ENCODE peak calls at places on chromosomes 6 and 20, in five cellular contexts. One of them, this sample, is unnamed.

GRCh38 chr20:10927011-10927583 is 253.3 kb upstream of the JAG1 start:
- DNase-seq in right atrium auricular region: no peak
- DNase-seq in psoas muscle: no peak
- DNase-seq in hepatocyte: no peak
- DNase-seq in ovary: no peak
- DNase-seq in this sample: no peak

GRCh38 chr6:34810936-34811632 is 19.2 kb downstream of the BLTP3A start:
- DNase-seq in psoas muscle: no peak
- DNase-seq in hepatocyte: peak; percentile 61
- DNase-seq in ovary: no peak
- DNase-seq in right atrium auricular region: no peak
- DNase-seq in this sample: peak; percentile 93

GRCh38 chr20:60223174-60223573 is 265.0 kb downstream of the CDH26 start:
- DNase-seq in psoas muscle: no peak
- DNase-seq in right atrium auricular region: no peak
- DNase-seq in hepatocyte: no peak
- DNase-seq in ovary: no peak
- DNase-seq in this sample: no peak

GRCh38 chr6:149217466-149217888 is 100.0 kb upstream of the TAB2 start:
- DNase-seq in psoas muscle: no peak
- DNase-seq in ovary: no peak
- DNase-seq in right atrium auricular region: no peak
- DNase-seq in hepatocyte: no peak
- DNase-seq in this sample: no peak

GRCh38 chr6:68958327-68958726 is 323.2 kb downstream of the ADGRB3 start:
- DNase-seq in right atrium auricular region: no peak
- DNase-seq in psoas muscle: no peak
- DNase-seq in ovary: no peak
- DNase-seq in hepatocyte: no peak
- DNase-seq in this sample: no peak

GRCh38 chr6:13404115-13404891 is 76.0 kb upstream of the TBC1D7 start:
- DNase-seq in hepatocyte: no peak
- DNase-seq in ovary: no peak
- DNase-seq in right atrium auricular region: no peak
- DNase-seq in psoas muscle: no peak
- DNase-seq in this sample: no peak

GRCh38 chr6:1002989-1003388 is 308.9 kb upstream of the FOXQ1 start:
- DNase-seq in hepatocyte: no peak
- DNase-seq in right atrium auricular region: no peak
- DNase-seq in ovary: no peak
- DNase-seq in psoas muscle: no peak
- DNase-seq in this sample: no peak

GRCh38 chr6:37036146-37036545 is 30.7 kb downstream of the FGD2 start:
- DNase-seq in right atrium auricular region: no peak
- DNase-seq in ovary: no peak
- DNase-seq in psoas muscle: no peak
- DNase-seq in hepatocyte: no peak
- DNase-seq in this sample: no peak

GRCh38 chr6:89729818-89730217 is 89.8 kb downstream of the MDN1 start:
- DNase-seq in right atrium auricular region: no peak
- DNase-seq in hepatocyte: no peak
- DNase-seq in ovary: no peak
- DNase-seq in psoas muscle: no peak
- DNase-seq in this sample: peak; percentile 6

GRCh38 chr20:37297066-37297736 is 7.7 kb downstream of the MANBAL start:
- DNase-seq in right atrium auricular region: no peak
- DNase-seq in hepatocyte: no peak
- DNase-seq in ovary: no peak
- DNase-seq in psoas muscle: no peak
- DNase-seq in this sample: no peak

GRCh38 chr6:46638650-46639049 is 14.0 kb downstream of the CYP39A1 start:
- DNase-seq in ovary: no peak
- DNase-seq in hepatocyte: no peak
- DNase-seq in psoas muscle: no peak
- DNase-seq in right atrium auricular region: no peak
- DNase-seq in this sample: no peak

GRCh38 chr6:167150815-167151557 is 6.8 kb downstream of the GPR31 start:
- DNase-seq in hepatocyte: no peak
- DNase-seq in psoas muscle: no peak
- DNase-seq in ovary: no peak
- DNase-seq in right atrium auricular region: no peak
- DNase-seq in this sample: no peak

GRCh38 chr6:163945813-163946212 is 531.3 kb downstream of the QKI start:
- DNase-seq in hepatocyte: no peak
- DNase-seq in right atrium auricular region: no peak
- DNase-seq in ovary: no peak
- DNase-seq in psoas muscle: no peak
- DNase-seq in this sample: no peak

GRCh38 chr6:43669050-43669921 is 18.3 kb downstream of the MRPS18A start:
- DNase-seq in psoas muscle: peak; percentile 82
- DNase-seq in right atrium auricular region: peak; percentile 87
- DNase-seq in ovary: peak; percentile 80
- DNase-seq in hepatocyte: peak; percentile 51
- DNase-seq in this sample: no peak

GRCh38 chr6:104281370-104281769 is 578.3 kb downstream of the HACE1 start:
- DNase-seq in right atrium auricular region: no peak
- DNase-seq in ovary: no peak
- DNase-seq in hepatocyte: no peak
- DNase-seq in psoas muscle: no peak
- DNase-seq in this sample: no peak

GRCh38 chr20:48623906-48624265 is 203.9 kb downstream of the PREX1 start:
- DNase-seq in psoas muscle: no peak
- DNase-seq in right atrium auricular region: no peak
- DNase-seq in hepatocyte: no peak
- DNase-seq in ovary: no peak
- DNase-seq in this sample: no peak

GRCh38 chr20:48622421-48622820 is 205.4 kb downstream of the PREX1 start:
- DNase-seq in right atrium auricular region: no peak
- DNase-seq in hepatocyte: no peak
- DNase-seq in ovary: peak; percentile 66
- DNase-seq in psoas muscle: no peak
- DNase-seq in this sample: no peak

GRCh38 chr20:48624315-48625020 is 203.3 kb downstream of the PREX1 start:
- DNase-seq in right atrium auricular region: no peak
- DNase-seq in psoas muscle: no peak
- DNase-seq in hepatocyte: no peak
- DNase-seq in ovary: no peak
- DNase-seq in this sample: no peak

GRCh38 chr20:48621256-48622078 is 206.3 kb downstream of the PREX1 start:
- DNase-seq in right atrium auricular region: no peak
- DNase-seq in hepatocyte: peak; percentile 42
- DNase-seq in psoas muscle: no peak
- DNase-seq in ovary: no peak
- DNase-seq in this sample: peak; percentile 37

GRCh38 chr20:48623176-48623905 is 204.5 kb downstream of the PREX1 start:
- DNase-seq in hepatocyte: no peak
- DNase-seq in right atrium auricular region: no peak
- DNase-seq in psoas muscle: no peak
- DNase-seq in ovary: no peak
- DNase-seq in this sample: no peak
- H3K4me1 ChIP-seq in hepatocyte: peaks cover 8% of the 10 kb centered on the region
- H3K4me1 ChIP-seq in right atrium auricular region: peaks cover 19% of the 10 kb centered on the region
- H3K4me1 ChIP-seq in psoas muscle: peaks cover 5% of the 10 kb centered on the region
- H3K4me1 ChIP-seq in ovary: peaks cover 14% of the 10 kb centered on the region
- H3K4me1 ChIP-seq in this sample: no peaks in the 10 kb centered on the region

DNA sequence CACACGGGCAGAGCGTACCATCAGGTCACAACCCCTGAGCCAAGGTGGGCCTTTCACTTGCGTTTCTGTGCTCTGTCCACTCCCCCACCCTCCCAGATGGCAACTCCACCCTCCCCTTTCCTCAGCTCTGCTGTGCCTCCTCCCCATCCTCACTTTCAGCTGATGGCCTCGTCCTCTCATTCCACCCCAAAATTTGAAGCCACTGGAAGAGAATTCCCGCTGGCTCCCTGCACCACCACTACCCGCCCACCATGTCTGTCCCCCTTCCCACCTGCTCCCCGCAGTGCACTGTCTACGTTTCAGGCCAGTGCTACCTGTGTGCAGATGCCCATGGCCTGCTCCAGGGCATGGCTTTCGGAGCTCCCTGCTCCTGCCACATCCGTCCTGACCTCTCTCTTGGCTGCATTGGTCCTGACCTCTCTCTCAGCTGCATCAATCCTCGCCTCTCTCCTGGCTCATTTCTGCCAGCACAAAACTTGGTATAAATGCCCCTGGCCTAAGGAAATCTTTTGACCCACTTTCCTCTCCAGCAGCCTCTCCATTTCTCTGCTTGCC is 24.0 kb downstream of the SYNJ2 start:
- DNase-seq in right atrium auricular region: no peak
- DNase-seq in psoas muscle: no peak
- DNase-seq in hepatocyte: no peak
- DNase-seq in ovary: no peak
- DNase-seq in this sample: no peak
- H3K4me1 ChIP-seq in right atrium auricular region: peaks cover 61% of the 10 kb centered on the region
- H3K4me1 ChIP-seq in psoas muscle: peaks cover 29% of the 10 kb centered on the region
- H3K4me1 ChIP-seq in hepatocyte: peaks cover 29% of the 10 kb centered on the region
- H3K4me1 ChIP-seq in ovary: peaks cover 28% of the 10 kb centered on the region
- H3K4me1 ChIP-seq in this sample: peaks cover 11% of the 10 kb centered on the region

DNA sequence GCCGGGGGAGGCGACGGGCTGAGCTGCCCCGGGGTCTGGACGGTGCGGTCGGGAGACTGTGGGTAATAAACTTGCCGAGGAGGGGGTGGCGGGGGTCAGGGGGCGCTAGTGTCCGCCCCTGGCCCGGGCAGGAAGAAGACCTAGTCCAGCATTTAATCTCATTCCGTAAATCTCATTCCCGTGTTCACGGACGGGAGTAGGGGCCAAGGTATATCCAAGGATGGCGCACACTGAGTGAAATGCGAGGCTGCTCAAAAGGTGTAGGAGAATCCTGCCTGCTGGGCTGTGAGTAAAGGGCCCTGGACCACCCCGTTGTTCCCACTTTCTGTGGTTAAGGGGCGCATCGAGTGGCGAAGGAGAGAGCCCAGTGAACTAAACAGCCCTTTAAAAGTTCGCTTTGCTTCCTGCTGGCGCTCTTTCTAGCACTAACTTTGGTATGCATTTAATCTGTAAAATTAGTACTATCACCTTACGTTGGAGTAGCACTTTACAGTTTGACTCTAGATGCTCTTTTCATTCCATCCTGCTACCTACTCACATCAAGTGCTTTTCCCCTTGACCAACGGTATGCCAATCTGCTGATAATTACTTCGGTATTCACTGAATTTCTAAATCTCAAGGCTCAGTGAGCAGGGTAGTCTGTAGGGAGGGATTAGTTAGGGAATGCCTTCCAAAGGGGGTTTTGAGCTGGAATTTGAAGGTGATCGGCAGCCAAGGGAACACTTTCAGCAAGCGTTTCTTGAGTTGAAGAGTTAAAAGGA is 730 bp downstream of the PARD6B start:
- DNase-seq in psoas muscle: no peak
- DNase-seq in ovary: peak; percentile 48
- DNase-seq in hepatocyte: no peak
- DNase-seq in right atrium auricular region: peak; percentile 55
- DNase-seq in this sample: peak; percentile 31
- H3K4me1 ChIP-seq in psoas muscle: peaks cover 9% of the 10 kb centered on the region
- H3K4me1 ChIP-seq in ovary: peaks cover 1% of the 10 kb centered on the region
- H3K4me1 ChIP-seq in hepatocyte: peaks cover 44% of the 10 kb centered on the region
- H3K4me1 ChIP-seq in right atrium auricular region: peaks cover 23% of the 10 kb centered on the region
- H3K4me1 ChIP-seq in this sample: no peaks in the 10 kb centered on the region

DNA sequence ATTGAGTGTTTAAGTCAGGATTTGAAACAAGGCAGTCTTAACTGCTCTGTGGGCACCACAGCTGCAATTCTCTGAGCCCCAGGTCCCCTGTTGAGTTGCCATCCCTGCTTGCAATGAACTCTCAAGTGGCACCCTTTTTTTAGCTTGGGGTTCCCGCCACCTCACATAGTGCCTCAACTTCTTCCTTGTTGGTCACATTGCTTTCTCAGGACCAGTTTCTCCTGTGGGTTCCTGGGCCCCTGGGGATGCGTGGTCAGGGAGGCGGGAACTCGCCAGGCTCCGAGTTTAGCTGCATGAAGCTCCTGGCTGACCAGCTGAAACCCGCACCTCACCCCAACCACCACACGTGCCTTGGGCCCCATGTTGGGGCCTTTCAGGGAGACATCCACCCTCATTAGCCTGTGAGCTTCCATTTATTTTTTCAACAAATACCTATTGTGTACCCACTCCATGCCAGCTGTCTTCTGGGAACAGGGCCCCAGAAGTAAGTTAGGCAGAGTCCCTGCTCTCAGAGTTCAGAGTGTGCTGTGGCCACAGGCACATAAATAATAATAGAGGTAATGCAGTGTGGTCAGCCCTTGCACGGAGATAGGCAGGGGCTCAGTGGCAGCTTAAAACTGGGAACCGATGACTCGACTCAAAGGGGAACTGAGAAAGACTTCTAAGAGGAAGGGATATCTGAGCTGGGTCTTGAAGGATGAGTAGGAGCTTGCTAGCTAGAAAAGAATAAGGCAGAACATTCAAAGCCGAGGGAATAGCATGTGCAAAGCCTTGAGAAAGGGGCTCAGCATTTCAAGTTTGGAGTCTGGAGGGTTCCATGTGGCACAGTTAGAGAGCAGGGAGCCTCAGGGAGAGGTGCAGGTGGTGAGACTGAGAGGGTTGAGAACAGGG is 33.9 kb upstream of the FAM83D start:
- DNase-seq in psoas muscle: no peak
- DNase-seq in ovary: no peak
- DNase-seq in hepatocyte: no peak
- DNase-seq in right atrium auricular region: no peak
- DNase-seq in this sample: no peak
- H3K4me1 ChIP-seq in psoas muscle: no peaks in the 10 kb centered on the region
- H3K4me1 ChIP-seq in ovary: no peaks in the 10 kb centered on the region
- H3K4me1 ChIP-seq in hepatocyte: no peaks in the 10 kb centered on the region
- H3K4me1 ChIP-seq in right atrium auricular region: peaks cover 10% of the 10 kb centered on the region
- H3K4me1 ChIP-seq in this sample: no peaks in the 10 kb centered on the region

DNA sequence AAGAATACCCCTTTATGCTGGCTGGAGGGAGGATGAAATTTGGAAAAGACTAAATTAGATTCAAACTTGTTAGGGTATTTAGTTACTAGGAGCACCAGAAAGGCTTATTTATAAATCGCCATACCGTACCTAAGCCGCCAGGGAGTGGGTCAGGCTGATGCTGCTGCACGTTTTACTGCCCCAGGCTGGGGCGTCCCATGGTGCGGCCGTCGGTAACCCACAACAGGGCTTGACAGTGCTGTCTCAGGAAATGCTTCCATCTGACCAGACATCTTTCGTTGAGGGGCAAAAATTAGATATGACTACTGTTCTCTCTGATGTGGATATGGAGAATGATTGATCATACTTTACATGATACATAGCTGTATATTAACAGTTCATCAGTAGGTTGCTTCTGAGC is 52.9 kb downstream of the ARID1B start:
- DNase-seq in right atrium auricular region: no peak
- DNase-seq in psoas muscle: no peak
- DNase-seq in hepatocyte: no peak
- DNase-seq in ovary: no peak
- DNase-seq in this sample: no peak
- H3K4me1 ChIP-seq in right atrium auricular region: peaks cover 55% of the 10 kb centered on the region
- H3K4me1 ChIP-seq in psoas muscle: peaks cover 75% of the 10 kb centered on the region
- H3K4me1 ChIP-seq in hepatocyte: no peaks in the 10 kb centered on the region
- H3K4me1 ChIP-seq in ovary: peaks cover 15% of the 10 kb centered on the region
- H3K4me1 ChIP-seq in this sample: no peaks in the 10 kb centered on the region

This sample was measured in small intestine.